ENCODE peak calls at places on chromosomes 6 and 20, in four cellular contexts. One of them, this sample, is unnamed.

GRCh38 chr6:170096191-170096802 is 194.6 kb downstream of the DLL1 start:
- DNase-seq in HTR-8/SVneo: no peak
- DNase-seq in mesenchymal stem cell: no peak
- DNase-seq in foreskin melanocyte: no peak
- DNase-seq in this sample: no peak

GRCh38 chr6:168130168-168130651 is 51.2 kb upstream of the FRMD1 start:
- DNase-seq in HTR-8/SVneo: no peak
- DNase-seq in mesenchymal stem cell: no peak
- DNase-seq in foreskin melanocyte: no peak
- DNase-seq in this sample: no peak

GRCh38 chr6:38039497-38039896 is 220.0 kb downstream of the ZFAND3 start:
- DNase-seq in HTR-8/SVneo: no peak
- DNase-seq in mesenchymal stem cell: peak; percentile 54
- DNase-seq in foreskin melanocyte: no peak
- DNase-seq in this sample: no peak

GRCh38 chr6:16154904-16155303 is 26.0 kb downstream of the MYLIP start:
- DNase-seq in HTR-8/SVneo: no peak
- DNase-seq in mesenchymal stem cell: peak; percentile 62
- DNase-seq in foreskin melanocyte: no peak
- DNase-seq in this sample: no peak

GRCh38 chr6:26195376-26195923 is 108.2 kb downstream of the HFE start:
- DNase-seq in HTR-8/SVneo: peak; percentile 76
- DNase-seq in mesenchymal stem cell: peak; percentile 97
- DNase-seq in foreskin melanocyte: peak; percentile 94
- DNase-seq in this sample: peak; percentile 87

GRCh38 chr6:131945971-131946370 is 5.2 kb downstream of the CCN2 start:
- DNase-seq in HTR-8/SVneo: no peak
- DNase-seq in mesenchymal stem cell: no peak
- DNase-seq in foreskin melanocyte: no peak
- DNase-seq in this sample: no peak

GRCh38 chr6:39772559-39773283 is 19.5 kb upstream of the DAAM2 start:
- DNase-seq in HTR-8/SVneo: no peak
- DNase-seq in mesenchymal stem cell: peak; percentile 83
- DNase-seq in foreskin melanocyte: no peak
- DNase-seq in this sample: no peak

GRCh38 chr6:11381801-11382513 is 149.5 kb upstream of the NEDD9 start:
- DNase-seq in HTR-8/SVneo: no peak
- DNase-seq in mesenchymal stem cell: no peak
- DNase-seq in foreskin melanocyte: no peak
- DNase-seq in this sample: no peak

GRCh38 chr6:164006459-164006858 is 591.9 kb downstream of the QKI start:
- DNase-seq in HTR-8/SVneo: no peak
- DNase-seq in mesenchymal stem cell: no peak
- DNase-seq in foreskin melanocyte: no peak
- DNase-seq in this sample: no peak

GRCh38 chr20:7971536-7972285 is 31.5 kb upstream of the HAO1 start:
- DNase-seq in HTR-8/SVneo: no peak
- DNase-seq in mesenchymal stem cell: no peak
- DNase-seq in foreskin melanocyte: no peak
- DNase-seq in this sample: no peak

GRCh38 chr6:151482290-151482689 is 11.5 kb upstream of the CCDC170 start:
- DNase-seq in HTR-8/SVneo: no peak
- DNase-seq in mesenchymal stem cell: no peak
- DNase-seq in foreskin melanocyte: peak; percentile 25
- DNase-seq in this sample: no peak

GRCh38 chr6:134240664-134241431 is 77.1 kb downstream of the SGK1 start:
- DNase-seq in HTR-8/SVneo: no peak
- DNase-seq in mesenchymal stem cell: no peak
- DNase-seq in foreskin melanocyte: no peak
- DNase-seq in this sample: no peak

GRCh38 chr6:133551847-133552331 is 310.7 kb downstream of the EYA4 start:
- DNase-seq in HTR-8/SVneo: peak; percentile 67
- DNase-seq in mesenchymal stem cell: peak; percentile 96
- DNase-seq in foreskin melanocyte: no peak
- DNase-seq in this sample: no peak

GRCh38 chr20:59955131-59955796 is 3.0 kb upstream of the CDH26 start:
- DNase-seq in HTR-8/SVneo: peak; percentile 61
- DNase-seq in mesenchymal stem cell: peak; percentile 27
- DNase-seq in foreskin melanocyte: no peak
- DNase-seq in this sample: peak; percentile 62

GRCh38 chr20:36777152-36777551 is 3.6 kb upstream of the DSN1 start:
- DNase-seq in HTR-8/SVneo: no peak
- DNase-seq in mesenchymal stem cell: no peak
- DNase-seq in foreskin melanocyte: no peak
- DNase-seq in this sample: no peak

GRCh38 chr6:111478749-111479148 is 4.3 kb downstream of the REV3L start:
- DNase-seq in HTR-8/SVneo: no peak
- DNase-seq in mesenchymal stem cell: peak; percentile 81
- DNase-seq in foreskin melanocyte: peak; percentile 66
- DNase-seq in this sample: peak; percentile 85

GRCh38 chr6:38035478-38035877 is 216.0 kb downstream of the ZFAND3 start:
- DNase-seq in HTR-8/SVneo: no peak
- DNase-seq in mesenchymal stem cell: no peak
- DNase-seq in foreskin melanocyte: no peak
- DNase-seq in this sample: no peak

GRCh38 chr20:33540427-33540826 is 50.5 kb downstream of the CBFA2T2 start:
- DNase-seq in HTR-8/SVneo: no peak
- DNase-seq in mesenchymal stem cell: no peak
- DNase-seq in foreskin melanocyte: no peak
- DNase-seq in this sample: no peak

GRCh38 chr6:125211352-125211751 is 57.8 kb downstream of the TPD52L1 start:
- DNase-seq in HTR-8/SVneo: no peak
- DNase-seq in mesenchymal stem cell: no peak
- DNase-seq in foreskin melanocyte: no peak
- DNase-seq in this sample: no peak

GRCh38 chr6:125547320-125547843 is 202.1 kb upstream of the HEY2 start:
- DNase-seq in HTR-8/SVneo: no peak
- DNase-seq in mesenchymal stem cell: no peak
- DNase-seq in foreskin melanocyte: no peak
- DNase-seq in this sample: peak; percentile 18

GRCh38 chr20:51886891-51887608 is 84.7 kb upstream of the SALL4 start:
- DNase-seq in HTR-8/SVneo: no peak
- DNase-seq in mesenchymal stem cell: no peak
- DNase-seq in foreskin melanocyte: peak; percentile 46
- DNase-seq in this sample: peak; percentile 82

GRCh38 chr6:19715166-19715558 is 122.0 kb upstream of the ID4 start:
- DNase-seq in HTR-8/SVneo: no peak
- DNase-seq in mesenchymal stem cell: no peak
- DNase-seq in foreskin melanocyte: no peak
- DNase-seq in this sample: no peak

GRCh38 chr6:43910638-43911353 is 140.8 kb downstream of the VEGFA start:
- DNase-seq in HTR-8/SVneo: no peak
- DNase-seq in mesenchymal stem cell: peak; percentile 82
- DNase-seq in foreskin melanocyte: no peak
- DNase-seq in this sample: no peak

GRCh38 chr6:44016131-44016870 is 111.0 kb downstream of the MRPL14 start:
- DNase-seq in HTR-8/SVneo: no peak
- DNase-seq in mesenchymal stem cell: peak; percentile 83
- DNase-seq in foreskin melanocyte: no peak
- DNase-seq in this sample: peak; percentile 86

GRCh38 chr6:81171991-81172740 is 580.3 kb downstream of the TENT5A start:
- DNase-seq in HTR-8/SVneo: no peak
- DNase-seq in mesenchymal stem cell: peak; percentile 80
- DNase-seq in foreskin melanocyte: peak; percentile 40
- DNase-seq in this sample: no peak

GRCh38 chr6:139540276-139540675 is 165.8 kb upstream of the CITED2 start:
- DNase-seq in HTR-8/SVneo: no peak
- DNase-seq in mesenchymal stem cell: peak; percentile 88
- DNase-seq in foreskin melanocyte: no peak
- DNase-seq in this sample: no peak

GRCh38 chr6:122653094-122653493 is 42.9 kb downstream of the PKIB start:
- DNase-seq in HTR-8/SVneo: no peak
- DNase-seq in mesenchymal stem cell: no peak
- DNase-seq in foreskin melanocyte: no peak
- DNase-seq in this sample: no peak

GRCh38 chr6:43250992-43251373 is 7.7 kb downstream of the TTBK1 start:
- DNase-seq in HTR-8/SVneo: no peak
- DNase-seq in mesenchymal stem cell: no peak
- DNase-seq in foreskin melanocyte: no peak
- DNase-seq in this sample: peak; percentile 69

GRCh38 chr6:27650620-27651370 is 177.9 kb upstream of the ZNF184 start:
- DNase-seq in HTR-8/SVneo: no peak
- DNase-seq in mesenchymal stem cell: peak; percentile 63
- DNase-seq in foreskin melanocyte: no peak
- DNase-seq in this sample: peak; percentile 78

GRCh38 chr6:36977470-36977941 is 8.5 kb downstream of the MTCH1 start:
- DNase-seq in HTR-8/SVneo: no peak
- DNase-seq in mesenchymal stem cell: peak; percentile 18
- DNase-seq in foreskin melanocyte: no peak
- DNase-seq in this sample: peak; percentile 48

This sample was measured in HAP-1.